ENCODE peak calls at places on chromosomes 12 and 14, in five cellular contexts. J is frontal cortex, B is Ammon's horn, U is H7, W is NCI-H510A treated with DMSO at 0.1 percent for 48 hours. X is an unnamed sample.

GRCh38 chr12:26011099-26011498 is 52.6 kb downstream of the RASSF8 start:
- DNase-seq in J (no peak), B (no peak), U (no peak), W (no peak), X (no peak)

GRCh38 chr12:120399531-120399930 is 30.6 kb upstream of the MSI1 start:
- DNase-seq in J (no peak), B (no peak), U (no peak), W (no peak), X (no peak)

GRCh38 chr12:105986779-105987686 is 151.7 kb downstream of the NUAK1 start:
- DNase-seq in J (no peak), B (no peak), U (no peak), W (no peak), X (no peak)

GRCh38 chr12:6123258-6123657 is 1.2 kb downstream of the VWF start:
- DNase-seq in J (no peak), B (no peak), U (no peak), W (no peak), X (no peak)

GRCh38 chr14:79044894-79045624 is 874.9 kb downstream of the NRXN3 start:
- DNase-seq in J (no peak), B (peak), U (peak), W (no peak), X (no peak)

GRCh38 chr14:104283197-104284106 is 145.1 kb downstream of the KIF26A start:
- DNase-seq in J (no peak), B (no peak), U (peak), W (peak), X (peak)

GRCh38 chr12:24228980-24229730 is 279.7 kb upstream of the SOX5 start:
- DNase-seq in J (no peak), B (peak), U (no peak), W (no peak), X (no peak)

GRCh38 chr14:24630872-24631477 is 3.0 kb downstream of the GZMB start:
- DNase-seq in J (no peak), B (no peak), U (no peak), W (peak), X (peak)

GRCh38 chr12:62379026-62379722 is 87.5 kb upstream of the MON2 start:
- DNase-seq in J (no peak), B (no peak), U (no peak), W (no peak), X (no peak)

GRCh38 chr12:97940629-97941028 is 478.0 kb downstream of the RMST start:
- DNase-seq in J (no peak), B (no peak), U (no peak), W (no peak), X (no peak)

GRCh38 chr14:80316426-80316825 is 105.1 kb upstream of the DIO2 start:
- DNase-seq in J (no peak), B (no peak), U (no peak), W (no peak), X (no peak)

GRCh38 chr14:50865677-50866076 is 6.2 kb upstream of the ABHD12B start:
- DNase-seq in J (no peak), B (no peak), U (no peak), W (no peak), X (no peak)

GRCh38 chr14:68627868-68628604 is 164.8 kb downstream of the ZFP36L1 start:
- DNase-seq in J (peak), B (peak), U (peak), W (no peak), X (peak)

GRCh38 chr12:6074979-6075585 is 49.4 kb downstream of the VWF start:
- DNase-seq in J (no peak), B (no peak), U (peak), W (no peak), X (no peak)

GRCh38 chr14:105840266-105841021 is 314.1 kb downstream of the TMEM121 start:
- DNase-seq in J (no peak), B (no peak), U (no peak), W (no peak), X (no peak)

GRCh38 chr12:130715996-130716917 is at the start of gene RIMBP2:
- DNase-seq in J (no peak), B (peak), U (peak), W (peak), X (peak)

GRCh38 chr14:98290596-98290995 is 981.4 kb downstream of the BCL11B start:
- DNase-seq in J (no peak), B (no peak), U (no peak), W (no peak), X (no peak)

GRCh38 chr12:52007158-52007921 is 594 bp downstream of the TAMALIN start:
- DNase-seq in J (no peak), B (no peak), U (peak), W (no peak), X (no peak)

GRCh38 chr12:64323476-64324225 is 66.9 kb downstream of the C12orf56 start:
- DNase-seq in J (no peak), B (no peak), U (no peak), W (no peak), X (no peak)

GRCh38 chr12:126189856-126190255 is 1124.6 kb downstream of the AACS start:
- DNase-seq in J (no peak), B (no peak), U (no peak), W (peak), X (no peak)

GRCh38 chr14:71730471-71730870 is 201.8 kb upstream of the RGS6 start:
- DNase-seq in J (no peak), B (no peak), U (no peak), W (no peak), X (no peak)

GRCh38 chr12:105226219-105226618 is 9.8 kb downstream of the APPL2 start:
- DNase-seq in J (no peak), B (peak), U (no peak), W (no peak), X (no peak)

X was measured in DMS79 treated with DMSO at 0.1 percent for 48 hours.